ENCODE peak calls at places on chromosomes 6 and 20, in ten cellular contexts. F is activated CD4-positive, alpha-beta memory T cell treated with anti-CD3 and anti-CD28 coated beads for 36 hours; V is tibial artery; U is AG08396; J is head of caudate nucleus; Q is OCI-M1; M is EL; Y is psoas muscle; I is NCI-H510A treated with DMSO at 0.1 percent for 48 hours; G is PC-9. R is an unnamed sample.

GRCh38 chr6:52724041-52724405 is 39.3 kb downstream of the GSTA2 start:
- DNase-seq in F (no peak), V (peak; percentile 37), U (peak; percentile 35), J (no peak), Q (no peak), M (peak; percentile 77), Y (no peak), I (no peak), G (no peak), R (no peak)

GRCh38 chr20:5221078-5221430 is 94.2 kb downstream of the CDS2 start:
- DNase-seq in F (no peak), V (no peak), U (no peak), J (no peak), Q (no peak), M (no peak), Y (no peak), I (no peak), G (no peak), R (no peak)

GRCh38 chr6:137931849-137932465 is 64.9 kb downstream of the TNFAIP3 start:
- DNase-seq in F (no peak), V (no peak), U (no peak), J (no peak), Q (no peak), M (peak; percentile 6), Y (no peak), I (no peak), G (no peak), R (no peak)

GRCh38 chr6:13190391-13190790 is 137.9 kb downstream of the TBC1D7 start:
- DNase-seq in F (no peak), V (no peak), U (no peak), J (no peak), Q (peak; percentile 18), M (peak; percentile 16), Y (no peak), I (no peak), G (no peak), R (no peak)

GRCh38 chr6:135299256-135299655 is 118.1 kb downstream of the MYB start:
- DNase-seq in F (no peak), V (no peak), U (no peak), J (no peak), Q (peak; percentile 54), M (peak; percentile 79), Y (no peak), I (no peak), G (no peak), R (no peak)

GRCh38 chr20:40869416-40870147 is 159.0 kb upstream of the TOP1 start:
- DNase-seq in F (no peak), V (no peak), U (no peak), J (no peak), Q (no peak), M (no peak), Y (no peak), I (no peak), G (no peak), R (no peak)

GRCh38 chr6:79636673-79637072 is 5.5 kb downstream of the SH3BGRL2 start:
- DNase-seq in F (no peak), V (no peak), U (no peak), J (no peak), Q (no peak), M (no peak), Y (no peak), I (no peak), G (no peak), R (no peak)

GRCh38 chr6:112362027-112362795 is 15.1 kb downstream of the RFPL4B start:
- DNase-seq in F (no peak), V (no peak), U (no peak), J (no peak), Q (no peak), M (no peak), Y (no peak), I (no peak), G (no peak), R (no peak)

GRCh38 chr6:18293192-18293904 is 29.0 kb upstream of the DEK start:
- DNase-seq in F (no peak), V (no peak), U (no peak), J (no peak), Q (peak; percentile 42), M (peak; percentile 84), Y (no peak), I (no peak), G (no peak), R (no peak)

R was measured in iPS DF 6.9.